ENCODE peak calls at places on chromosomes 13 and 19, in nine cellular contexts. G, K, V, Y, S, P, O, T and J are unnamed samples.

GRCh38 chr19:13095934-13096890 is 6.4 kb downstream of the LYL1 start:
- DNase-seq in O (peak), T (no peak), S (peak), Y (no peak), K (no peak), P (peak), V (no peak), G (no peak), J (no peak)

GRCh38 chr13:25190256-25190655 is 18.2 kb upstream of the AMER2 start:
- DNase-seq in O (no peak), V (no peak), K (no peak), T (no peak), P (no peak), Y (no peak), S (no peak), G (no peak), J (no peak)

GRCh38 chr13:64480648-64481047 is 2749.5 kb downstream of the PCDH9 start:
- DNase-seq in Y (no peak), K (no peak), P (no peak), T (no peak), G (no peak), O (no peak), V (no peak), S (no peak), J (no peak)

GRCh38 chr13:111040821-111041220 is 74.3 kb upstream of the ARHGEF7 start:
- DNase-seq in T (no peak), O (no peak), V (no peak), P (no peak), G (no peak), K (no peak), S (no peak), Y (no peak), J (no peak)

GRCh38 chr19:48271531-48272151 is 1.8 kb downstream of the ZNF114 start:
- DNase-seq in T (no peak), G (no peak), S (peak), K (no peak), P (peak), Y (no peak), O (peak), V (peak), J (no peak)

GRCh38 chr13:97432232-97432916 is 1.6 kb upstream of the RAP2A start:
- DNase-seq in O (no peak), G (no peak), V (no peak), S (peak), Y (no peak), K (no peak), T (no peak), P (no peak), J (no peak)

GRCh38 chr19:28705008-28705407 is 507.9 kb downstream of the UQCRFS1 start:
- DNase-seq in P (peak), V (no peak), Y (no peak), S (no peak), O (no peak), G (no peak), T (no peak), K (no peak), J (no peak)

GRCh38 chr13:33290421-33290965 is 4.9 kb upstream of the STARD13 start:
- DNase-seq in K (no peak), P (no peak), O (no peak), S (no peak), V (no peak), T (no peak), Y (no peak), G (no peak), J (no peak)